ENCODE peak calls at places on chromosomes 3 and 15, in four cellular contexts. V, F, K and U are unnamed samples.

GRCh38 chr3:38163117-38163870 is 2.0 kb upstream of the OXSR1 start:
- DNase-seq in V (no peak), K (no peak), F (no peak), U (no peak)

GRCh38 chr3:9201895-9202294 is 47.6 kb downstream of the SRGAP3 start:
- DNase-seq in V (no peak), K (no peak), F (no peak), U (no peak)

GRCh38 chr15:52529289-52529929 is 729 bp upstream of the MYO5A start:
- DNase-seq in K (peak), F (no peak), V (no peak), U (no peak)

GRCh38 chr3:124834723-124835718 is 52.1 kb downstream of the ITGB5 start:
- DNase-seq in K (peak), F (peak), V (peak), U (no peak)

GRCh38 chr3:106255870-106256248 is 387.0 kb upstream of the CBLB start:
- DNase-seq in K (no peak), F (no peak), V (no peak), U (no peak)

GRCh38 chr3:124843496-124843895 is 43.7 kb downstream of the ITGB5 start:
- DNase-seq in K (no peak), V (no peak), F (no peak), U (no peak)

GRCh38 chr3:124514681-124515080 is 215.6 kb upstream of the UMPS start:
- DNase-seq in F (no peak), K (no peak), V (no peak), U (no peak)

GRCh38 chr3:39917060-39917773 is 107.8 kb downstream of the MYRIP start:
- DNase-seq in V (no peak), K (no peak), F (peak), U (no peak)

GRCh38 chr15:66872394-66872793 is 170.4 kb downstream of the SMAD6 start:
- DNase-seq in K (no peak), F (no peak), V (no peak), U (no peak)

GRCh38 chr3:53796161-53796560 is 50.1 kb downstream of the CHDH start:
- DNase-seq in V (no peak), F (no peak), K (peak), U (no peak)

GRCh38 chr3:122890077-122890484 is 95.2 kb downstream of the SLC49A4 start:
- DNase-seq in V (no peak), F (no peak), K (peak), U (no peak)

GRCh38 chr15:73539726-73540125 is 93.5 kb downstream of the NPTN start:
- DNase-seq in F (no peak), V (no peak), K (no peak), U (no peak)